ENCODE peak calls at places on chromosome 3, in five cellular contexts. L, P, I, Q and F are unnamed samples.

GRCh38 chr3:115713247-115713646 is 89.9 kb downstream of the GAP43 start:
- DNase-seq in L (no peak), P (peak; percentile 65), I (no peak), Q (peak; percentile 96), F (no peak)

GRCh38 chr3:139937674-139938279 is 2.8 kb downstream of the CLSTN2 start:
- DNase-seq in L (peak; percentile 30), P (peak; percentile 60), I (peak; percentile 55), Q (peak; percentile 4), F (no peak)

GRCh38 chr3:14391033-14391432 is 11.4 kb upstream of the SLC6A6 start:
- DNase-seq in L (no peak), P (no peak), I (no peak), Q (peak; percentile 67), F (peak; percentile 88)

GRCh38 chr3:197908957-197909701 is 40.9 kb upstream of the RPL35A start:
- DNase-seq in L (no peak), P (no peak), I (peak; percentile 56), Q (no peak), F (no peak)

GRCh38 chr3:132606085-132606484 is 9.0 kb downstream of the ACKR4 start:
- DNase-seq in L (no peak), P (no peak), I (no peak), Q (no peak), F (no peak)

GRCh38 chr3:54122802-54123537 is 618 bp downstream of the CACNA2D3 start:
- DNase-seq in L (no peak), P (no peak), I (no peak), Q (no peak), F (no peak)

GRCh38 chr3:58034738-58035511 is 26.7 kb downstream of the FLNB start:
- DNase-seq in L (no peak), P (no peak), I (no peak), Q (no peak), F (no peak)

GRCh38 chr3:66582721-66583141 is 81.9 kb upstream of the LRIG1 start:
- DNase-seq in L (no peak), P (no peak), I (no peak), Q (no peak), F (no peak)

GRCh38 chr3:123884258-123884831 is at the start of gene MYLK:
- DNase-seq in L (peak; percentile 84), P (peak; percentile 65), I (no peak), Q (peak; percentile 64), F (no peak)

GRCh38 chr3:105798381-105798934 is 70.4 kb downstream of the CBLB start:
- DNase-seq in L (no peak), P (no peak), I (no peak), Q (no peak), F (no peak)

GRCh38 chr3:145219355-145220196 is 941.4 kb downstream of the PLOD2 start:
- DNase-seq in L (no peak), P (no peak), I (no peak), Q (no peak), F (no peak)

GRCh38 chr3:72490688-72491430 is 357.4 kb downstream of the SHQ1 start:
- DNase-seq in L (no peak), P (no peak), I (no peak), Q (no peak), F (no peak)

GRCh38 chr3:153599685-153600084 is 437.7 kb downstream of the RAP2B start:
- DNase-seq in L (peak; percentile 39), P (no peak), I (peak; percentile 20), Q (no peak), F (peak; percentile 73)

GRCh38 chr3:119352235-119352634 is 58.1 kb downstream of the ARHGAP31 start:
- DNase-seq in L (no peak), P (no peak), I (no peak), Q (no peak), F (no peak)

GRCh38 chr3:16252988-16253387 is 11.8 kb downstream of the DPH3 start:
- DNase-seq in L (no peak), P (no peak), I (no peak), Q (no peak), F (no peak)

GRCh38 chr3:25587526-25587925 is 77.2 kb downstream of the TOP2B start:
- DNase-seq in L (no peak), P (no peak), I (no peak), Q (no peak), F (no peak)

GRCh38 chr3:14216257-14217048 is 37.8 kb downstream of the LSM3 start:
- DNase-seq in L (no peak), P (no peak), I (no peak), Q (no peak), F (peak; percentile 56)

GRCh38 chr3:85627899-85628298 is 669.1 kb downstream of the CADM2 start:
- DNase-seq in L (no peak), P (no peak), I (no peak), Q (no peak), F (no peak)

GRCh38 chr3:176814252-176814651 is 383.0 kb downstream of the TBL1XR1 start:
- DNase-seq in L (no peak), P (peak; percentile 70), I (peak; percentile 65), Q (no peak), F (no peak)

GRCh38 chr3:9500108-9501050 is 53.2 kb downstream of the LHFPL4 start:
- DNase-seq in L (no peak), P (peak; percentile 53), I (peak; percentile 17), Q (no peak), F (no peak)

GRCh38 chr3:18679226-18679625 is 254.1 kb upstream of the SATB1 start:
- DNase-seq in L (no peak), P (no peak), I (no peak), Q (no peak), F (no peak)

GRCh38 chr3:26091096-26091495 is 301.2 kb downstream of the OXSM start:
- DNase-seq in L (no peak), P (no peak), I (no peak), Q (no peak), F (no peak)

GRCh38 chr3:28022916-28023315 is 218.5 kb upstream of the CMC1 start:
- DNase-seq in L (no peak), P (no peak), I (no peak), Q (no peak), F (no peak)